ENCODE peak calls at places on chromosomes 2 and 18, in six cellular contexts. One of them, this sample, is unnamed. For H3K36me3, the result is how much of the 10 kb centered on the place peaks cover.

GRCh38 chr2:105521176-105521575 is 122.3 kb upstream of the FHL2 start:
- DNase-seq in BJ: no peak
- DNase-seq in adrenal gland: no peak
- DNase-seq in CD8-positive, alpha-beta T cell: no peak
- DNase-seq in BE2C: no peak
- DNase-seq in IMR-90: peak
- DNase-seq in this sample: no peak

GRCh38 chr2:124039032-124039431 is 13.9 kb downstream of the CNTNAP5 start:
- DNase-seq in BJ: no peak
- DNase-seq in adrenal gland: no peak
- DNase-seq in CD8-positive, alpha-beta T cell: no peak
- DNase-seq in BE2C: no peak
- DNase-seq in IMR-90: no peak
- DNase-seq in this sample: no peak

GRCh38 chr2:219282943-219283581 is 3.9 kb downstream of the DNAJB2 start:
- DNase-seq in BJ: no peak
- DNase-seq in adrenal gland: no peak
- DNase-seq in CD8-positive, alpha-beta T cell: no peak
- DNase-seq in BE2C: no peak
- DNase-seq in IMR-90: no peak
- DNase-seq in this sample: no peak

GRCh38 chr2:235498556-235499305 is 4.9 kb downstream of the AGAP1 start:
- DNase-seq in BJ: no peak
- DNase-seq in adrenal gland: peak
- DNase-seq in CD8-positive, alpha-beta T cell: no peak
- DNase-seq in BE2C: peak
- DNase-seq in IMR-90: no peak
- DNase-seq in this sample: no peak

GRCh38 chr2:68438455-68439303 is 28.4 kb downstream of the FBXO48 start:
- DNase-seq in BJ: no peak
- DNase-seq in adrenal gland: no peak
- DNase-seq in CD8-positive, alpha-beta T cell: no peak
- DNase-seq in BE2C: no peak
- DNase-seq in IMR-90: no peak
- DNase-seq in this sample: no peak

GRCh38 chr18:21997207-21998143 is 171.9 kb upstream of the GATA6 start:
- DNase-seq in BJ: peak
- DNase-seq in adrenal gland: peak
- DNase-seq in CD8-positive, alpha-beta T cell: no peak
- DNase-seq in BE2C: no peak
- DNase-seq in IMR-90: peak
- DNase-seq in this sample: no peak

GRCh38 chr2:216339456-216340279 is 32.6 kb downstream of the MARCHF4 start:
- DNase-seq in BJ: peak
- DNase-seq in adrenal gland: no peak
- DNase-seq in CD8-positive, alpha-beta T cell: no peak
- DNase-seq in BE2C: peak
- DNase-seq in IMR-90: peak
- DNase-seq in this sample: no peak

GRCh38 chr2:172790404-172790803 is 54.8 kb downstream of the RAPGEF4 start:
- DNase-seq in BJ: no peak
- DNase-seq in adrenal gland: no peak
- DNase-seq in CD8-positive, alpha-beta T cell: no peak
- DNase-seq in BE2C: no peak
- DNase-seq in IMR-90: no peak
- DNase-seq in this sample: no peak

GRCh38 chr2:12284487-12284886 is 432.2 kb upstream of the TRIB2 start:
- DNase-seq in BJ: no peak
- DNase-seq in adrenal gland: no peak
- DNase-seq in CD8-positive, alpha-beta T cell: no peak
- DNase-seq in BE2C: no peak
- DNase-seq in IMR-90: peak
- DNase-seq in this sample: no peak

GRCh38 chr18:63897072-63897471 is 9.6 kb downstream of the SERPINB2 start:
- DNase-seq in BJ: no peak
- DNase-seq in adrenal gland: no peak
- DNase-seq in CD8-positive, alpha-beta T cell: no peak
- DNase-seq in BE2C: no peak
- DNase-seq in IMR-90: no peak
- DNase-seq in this sample: no peak

GRCh38 chr2:38174646-38175096 is 98.7 kb upstream of the CYP1B1 start:
- DNase-seq in BJ: peak
- DNase-seq in adrenal gland: no peak
- DNase-seq in CD8-positive, alpha-beta T cell: no peak
- DNase-seq in BE2C: no peak
- DNase-seq in IMR-90: peak
- DNase-seq in this sample: no peak

GRCh38 chr2:205683179-205683978 is 1.1 kb downstream of the NRP2 start:
- DNase-seq in BJ: no peak
- DNase-seq in adrenal gland: peak
- DNase-seq in CD8-positive, alpha-beta T cell: no peak
- DNase-seq in BE2C: no peak
- DNase-seq in IMR-90: peak
- DNase-seq in this sample: no peak

GRCh38 chr18:59705145-59705544 is 7.9 kb upstream of the CCBE1 start:
- DNase-seq in BJ: no peak
- DNase-seq in adrenal gland: peak
- DNase-seq in CD8-positive, alpha-beta T cell: no peak
- DNase-seq in BE2C: no peak
- DNase-seq in IMR-90: peak
- DNase-seq in this sample: no peak

GRCh38 chr2:206790311-206790935 is 25.0 kb downstream of the FASTKD2 start:
- DNase-seq in BJ: no peak
- DNase-seq in adrenal gland: no peak
- DNase-seq in CD8-positive, alpha-beta T cell: no peak
- DNase-seq in BE2C: no peak
- DNase-seq in IMR-90: peak
- DNase-seq in this sample: no peak

GRCh38 chr2:202317080-202317859 is 51.7 kb downstream of the NOP58 start:
- DNase-seq in BJ: peak
- DNase-seq in adrenal gland: peak
- DNase-seq in CD8-positive, alpha-beta T cell: no peak
- DNase-seq in BE2C: peak
- DNase-seq in IMR-90: peak
- DNase-seq in this sample: no peak

GRCh38 chr18:77062518-77063003 is 70.0 kb downstream of the MBP start:
- DNase-seq in BJ: no peak
- DNase-seq in adrenal gland: no peak
- DNase-seq in CD8-positive, alpha-beta T cell: no peak
- DNase-seq in BE2C: no peak
- DNase-seq in IMR-90: peak
- DNase-seq in this sample: no peak

GRCh38 chr2:21404137-21404536 is 280.4 kb downstream of the TDRD15 start:
- DNase-seq in BJ: no peak
- DNase-seq in adrenal gland: no peak
- DNase-seq in CD8-positive, alpha-beta T cell: no peak
- DNase-seq in BE2C: no peak
- DNase-seq in IMR-90: no peak
- DNase-seq in this sample: no peak

GRCh38 chr2:96906719-96907404 is 37.0 kb upstream of the SEMA4C start:
- DNase-seq in BJ: no peak
- DNase-seq in adrenal gland: no peak
- DNase-seq in CD8-positive, alpha-beta T cell: no peak
- DNase-seq in BE2C: no peak
- DNase-seq in IMR-90: no peak
- DNase-seq in this sample: no peak

GRCh38 chr2:137133231-137133630 is 367.9 kb downstream of the THSD7B start:
- DNase-seq in BJ: no peak
- DNase-seq in adrenal gland: no peak
- DNase-seq in CD8-positive, alpha-beta T cell: no peak
- DNase-seq in BE2C: no peak
- DNase-seq in IMR-90: no peak
- DNase-seq in this sample: no peak

GRCh38 chr2:216632952-216633615 is at the start of gene IGFBP2:
- DNase-seq in BJ: no peak
- DNase-seq in adrenal gland: peak
- DNase-seq in CD8-positive, alpha-beta T cell: no peak
- DNase-seq in BE2C: peak
- DNase-seq in IMR-90: peak
- DNase-seq in this sample: no peak

GRCh38 chr18:56505971-56506370 is 132.4 kb downstream of the TXNL1 start:
- DNase-seq in BJ: no peak
- DNase-seq in adrenal gland: no peak
- DNase-seq in CD8-positive, alpha-beta T cell: no peak
- DNase-seq in BE2C: no peak
- DNase-seq in IMR-90: peak
- DNase-seq in this sample: no peak

GRCh38 chr18:36769611-36770314 is 59.0 kb downstream of the TPGS2 start:
- DNase-seq in BJ: no peak
- DNase-seq in adrenal gland: no peak
- DNase-seq in CD8-positive, alpha-beta T cell: no peak
- DNase-seq in BE2C: peak
- DNase-seq in IMR-90: no peak
- DNase-seq in this sample: no peak

GRCh38 chr2:157785200-157785599 is 90.9 kb downstream of the ACVR1 start:
- DNase-seq in BJ: no peak
- DNase-seq in adrenal gland: no peak
- DNase-seq in CD8-positive, alpha-beta T cell: no peak
- DNase-seq in BE2C: no peak
- DNase-seq in IMR-90: peak
- DNase-seq in this sample: no peak

GRCh38 chr18:67636597-67637385 is 120.3 kb upstream of the DSEL start:
- DNase-seq in BJ: no peak
- DNase-seq in adrenal gland: no peak
- DNase-seq in CD8-positive, alpha-beta T cell: no peak
- DNase-seq in BE2C: no peak
- DNase-seq in IMR-90: no peak
- DNase-seq in this sample: no peak

GRCh38 chr2:119106301-119106897 is 52.2 kb downstream of the C1QL2 start:
- DNase-seq in BJ: no peak
- DNase-seq in adrenal gland: peak
- DNase-seq in CD8-positive, alpha-beta T cell: no peak
- DNase-seq in BE2C: no peak
- DNase-seq in IMR-90: peak
- DNase-seq in this sample: no peak

GRCh38 chr18:63025251-63025710 is 294.3 kb downstream of the BCL2 start:
- DNase-seq in BJ: no peak
- DNase-seq in adrenal gland: no peak
- DNase-seq in CD8-positive, alpha-beta T cell: no peak
- DNase-seq in BE2C: peak
- DNase-seq in IMR-90: no peak
- DNase-seq in this sample: no peak

GRCh38 chr2:214651451-214651850 is 158.0 kb downstream of the BARD1 start:
- DNase-seq in BJ: no peak
- DNase-seq in adrenal gland: no peak
- DNase-seq in CD8-positive, alpha-beta T cell: no peak
- DNase-seq in BE2C: no peak
- DNase-seq in IMR-90: peak
- DNase-seq in this sample: no peak

GRCh38 chr2:151271824-151272223 is 10.2 kb upstream of the RBM43 start:
- DNase-seq in BJ: no peak
- DNase-seq in adrenal gland: no peak
- DNase-seq in CD8-positive, alpha-beta T cell: no peak
- DNase-seq in BE2C: no peak
- DNase-seq in IMR-90: no peak
- DNase-seq in this sample: no peak
- TF ChIP-seq CTCF in BJ: no peak
- TF ChIP-seq CTCF in adrenal gland: no peak
- TF ChIP-seq CTCF in CD8-positive, alpha-beta T cell: no peak
- TF ChIP-seq CTCF in BE2C: no peak
- TF ChIP-seq CTCF in IMR-90: no peak
- TF ChIP-seq CTCF in this sample: no peak

GRCh38 chr2:134778372-134778771 is 59.6 kb upstream of the TMEM163 start:
- DNase-seq in BJ: no peak
- DNase-seq in adrenal gland: no peak
- DNase-seq in CD8-positive, alpha-beta T cell: no peak
- DNase-seq in BE2C: no peak
- DNase-seq in IMR-90: no peak
- DNase-seq in this sample: no peak

GRCh38 chr2:134777593-134777992 is 58.8 kb upstream of the TMEM163 start:
- DNase-seq in BJ: no peak
- DNase-seq in adrenal gland: no peak
- DNase-seq in CD8-positive, alpha-beta T cell: no peak
- DNase-seq in BE2C: no peak
- DNase-seq in IMR-90: no peak
- DNase-seq in this sample: no peak

GRCh38 chr2:134774786-134775641 is 56.2 kb upstream of the TMEM163 start:
- DNase-seq in BJ: no peak
- DNase-seq in adrenal gland: no peak
- DNase-seq in CD8-positive, alpha-beta T cell: no peak
- DNase-seq in BE2C: no peak
- DNase-seq in IMR-90: no peak
- DNase-seq in this sample: no peak

GRCh38 chr2:134774074-134774742 is 55.4 kb upstream of the TMEM163 start:
- DNase-seq in BJ: no peak
- DNase-seq in adrenal gland: peak
- DNase-seq in CD8-positive, alpha-beta T cell: no peak
- DNase-seq in BE2C: no peak
- DNase-seq in IMR-90: peak
- DNase-seq in this sample: no peak

DNA sequence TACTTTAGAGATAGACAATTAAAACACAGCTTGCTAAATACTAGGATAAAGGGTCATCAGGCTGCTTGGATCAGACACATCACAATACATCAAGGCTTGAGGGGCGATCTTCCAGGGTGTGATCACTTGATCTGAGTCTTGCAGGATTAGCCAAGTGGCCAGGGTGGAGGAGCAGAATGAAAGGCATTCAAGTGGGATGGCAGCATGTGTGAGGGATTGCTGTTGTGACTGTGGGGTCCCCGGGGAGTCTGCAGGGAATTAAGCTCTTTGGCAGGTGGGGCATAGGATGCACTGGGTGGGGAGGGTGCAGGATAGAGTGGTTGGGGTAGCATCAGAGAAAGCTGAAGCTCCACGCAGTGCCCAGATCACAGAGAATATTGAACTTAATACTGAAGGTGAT is 58.0 kb upstream of the TMEM163 start:
- DNase-seq in BJ: no peak
- DNase-seq in adrenal gland: no peak
- DNase-seq in CD8-positive, alpha-beta T cell: no peak
- DNase-seq in BE2C: no peak
- DNase-seq in IMR-90: no peak
- DNase-seq in this sample: no peak
- H3K36me3 ChIP-seq in BJ: under half
- H3K36me3 ChIP-seq in adrenal gland: under half
- H3K36me3 ChIP-seq in CD8-positive, alpha-beta T cell: under half
- H3K36me3 ChIP-seq in BE2C: under half
- H3K36me3 ChIP-seq in IMR-90: under half
- H3K36me3 ChIP-seq in this sample: under half

GRCh38 chr2:72128843-72129227 is 18.8 kb downstream of the CYP26B1 start:
- DNase-seq in BJ: no peak
- DNase-seq in adrenal gland: peak
- DNase-seq in CD8-positive, alpha-beta T cell: no peak
- DNase-seq in BE2C: no peak
- DNase-seq in IMR-90: no peak
- DNase-seq in this sample: no peak
- H3K4me3 ChIP-seq in BJ: no peak
- H3K4me3 ChIP-seq in adrenal gland: no peak
- H3K4me3 ChIP-seq in CD8-positive, alpha-beta T cell: no peak
- H3K4me3 ChIP-seq in BE2C: no peak
- H3K4me3 ChIP-seq in IMR-90: no peak
- H3K4me3 ChIP-seq in this sample: no peak

DNA sequence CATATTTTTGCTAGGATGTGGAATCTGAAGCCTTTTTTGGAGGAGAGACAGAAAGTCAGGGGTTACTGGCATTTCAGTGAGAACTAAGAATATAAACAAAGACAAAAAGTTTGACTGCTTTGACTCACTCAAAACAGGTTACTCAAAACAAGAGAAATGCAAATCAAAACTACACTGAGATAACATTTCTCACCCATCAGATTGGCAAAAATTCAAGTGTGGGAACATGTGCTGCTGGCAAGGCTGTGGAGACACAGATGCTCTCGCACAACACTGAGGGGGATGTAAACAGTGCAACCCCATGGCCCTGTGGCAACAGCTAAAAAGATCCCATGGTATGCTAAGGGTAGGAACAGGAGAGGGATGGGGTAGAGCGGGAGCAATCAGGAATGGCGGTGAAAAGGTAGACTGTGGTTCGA is 86.6 kb downstream of the DTNB start:
- DNase-seq in BJ: no peak
- DNase-seq in adrenal gland: no peak
- DNase-seq in CD8-positive, alpha-beta T cell: no peak
- DNase-seq in BE2C: no peak
- DNase-seq in IMR-90: peak
- DNase-seq in this sample: no peak
- TF ChIP-seq CTCF in BJ: no peak
- TF ChIP-seq CTCF in adrenal gland: no peak
- TF ChIP-seq CTCF in CD8-positive, alpha-beta T cell: no peak
- TF ChIP-seq CTCF in BE2C: no peak
- TF ChIP-seq CTCF in IMR-90: no peak
- TF ChIP-seq CTCF in this sample: no peak